ENCODE peak calls at places on chromosomes 4 and X, in seven cellular contexts. H, N, D, Q, P, S and I are unnamed samples.

GRCh38 chr4:123924536-123924935 is 527.9 kb downstream of the SPRY1 start:
- DNase-seq in H (peak), N (peak), D (no peak), Q (no peak), P (no peak), S (no peak), I (no peak)

GRCh38 chr4:147938481-147938880 is 206.6 kb downstream of the ARHGAP10 start:
- DNase-seq in H (peak), N (no peak), D (no peak), Q (no peak), P (no peak), S (no peak), I (no peak)

GRCh38 chr4:8459867-8460453 is 19.4 kb downstream of the TRMT44 start:
- DNase-seq in H (no peak), N (no peak), D (no peak), Q (no peak), P (peak), S (no peak), I (no peak)

GRCh38 chr4:26404597-26405323 is 83.9 kb downstream of the RBPJ start:
- DNase-seq in H (no peak), N (no peak), D (no peak), Q (no peak), P (no peak), S (no peak), I (no peak)

GRCh38 chr4:133151301-133151680 is 2.2 kb downstream of the PCDH10 start:
- DNase-seq in H (peak), N (no peak), D (no peak), Q (no peak), P (no peak), S (no peak), I (peak)

GRCh38 chr4:10237131-10237530 is 120.5 kb upstream of the WDR1 start:
- DNase-seq in H (no peak), N (no peak), D (no peak), Q (no peak), P (no peak), S (no peak), I (no peak)

GRCh38 chr4:174211611-174212044 is 71.8 kb downstream of the FBXO8 start:
- DNase-seq in H (no peak), N (no peak), D (no peak), Q (no peak), P (no peak), S (no peak), I (no peak)

GRCh38 chrX:1658083-1658463 is 43.2 kb downstream of the ASMT start:
- DNase-seq in H (no peak), N (no peak), D (no peak), Q (no peak), P (no peak), S (no peak), I (no peak)

GRCh38 chrX:130091976-130092522 is 18.2 kb downstream of the ELF4 start:
- DNase-seq in H (no peak), N (no peak), D (no peak), Q (peak), P (peak), S (no peak), I (no peak)

GRCh38 chr4:176052744-176053143 is 12.9 kb upstream of the WDR17 start:
- DNase-seq in H (no peak), N (no peak), D (no peak), Q (no peak), P (no peak), S (no peak), I (no peak)

GRCh38 chrX:100643212-100643611 is 787 bp upstream of the SRPX2 start:
- DNase-seq in H (no peak), N (no peak), D (no peak), Q (no peak), P (no peak), S (no peak), I (no peak)

GRCh38 chr4:184169225-184169867 is 48.3 kb downstream of the ENPP6 start:
- DNase-seq in H (no peak), N (no peak), D (no peak), Q (no peak), P (no peak), S (no peak), I (no peak)

GRCh38 chrX:154488336-154489075 is 1.9 kb downstream of the SLC10A3 start:
- DNase-seq in H (no peak), N (no peak), D (no peak), Q (no peak), P (no peak), S (no peak), I (no peak)

GRCh38 chr4:13137400-13137799 is 346.7 kb downstream of the RAB28 start:
- DNase-seq in H (no peak), N (no peak), D (no peak), Q (no peak), P (no peak), S (no peak), I (no peak)

GRCh38 chrX:11781734-11782370 is 23.8 kb downstream of the MSL3 start:
- DNase-seq in H (no peak), N (no peak), D (no peak), Q (no peak), P (no peak), S (no peak), I (no peak)

GRCh38 chrX:107449490-107450175 is at the start of gene FRMPD3:
- DNase-seq in H (no peak), N (no peak), D (no peak), Q (no peak), P (no peak), S (no peak), I (no peak)

GRCh38 chr4:26412381-26413372 is 77.6 kb downstream of the CCKAR start:
- DNase-seq in H (no peak), N (no peak), D (no peak), Q (peak), P (peak), S (no peak), I (no peak)

GRCh38 chr4:122826596-122827257 is at the start of gene FGF2:
- DNase-seq in H (peak), N (peak), D (peak), Q (peak), P (peak), S (no peak), I (peak)

GRCh38 chr4:55865228-55865806 is 11.9 kb downstream of the EXOC1 start:
- DNase-seq in H (peak), N (peak), D (no peak), Q (no peak), P (no peak), S (no peak), I (peak)

GRCh38 chrX:118199997-118200396 is 83.4 kb upstream of the KLHL13 start:
- DNase-seq in H (no peak), N (no peak), D (no peak), Q (no peak), P (no peak), S (no peak), I (no peak)

GRCh38 chrX:2751291-2751690 is 549 bp upstream of the XG start:
- DNase-seq in H (no peak), N (peak), D (no peak), Q (no peak), P (no peak), S (no peak), I (no peak)

GRCh38 chr4:139171878-139172691 is 4.9 kb downstream of the ELF2 start:
- DNase-seq in H (peak), N (peak), D (no peak), Q (no peak), P (no peak), S (no peak), I (peak)

GRCh38 chr4:25863906-25864418 is 1.2 kb upstream of the SEL1L3 start:
- DNase-seq in H (no peak), N (no peak), D (no peak), Q (no peak), P (peak), S (no peak), I (no peak)

GRCh38 chr4:40325406-40326019 is 9.6 kb upstream of the CHRNA9 start:
- DNase-seq in H (peak), N (peak), D (no peak), Q (no peak), P (peak), S (peak), I (peak)

GRCh38 chr4:152942346-152942745 is 6.2 kb downstream of the FHDC1 start:
- DNase-seq in H (no peak), N (no peak), D (no peak), Q (no peak), P (no peak), S (no peak), I (no peak)

GRCh38 chr4:38030023-38030422 is 69.8 kb downstream of the PTTG2 start:
- DNase-seq in H (no peak), N (peak), D (no peak), Q (no peak), P (no peak), S (no peak), I (peak)

GRCh38 chrX:920234-920799 is 289.7 kb downstream of the SHOX start:
- DNase-seq in H (peak), N (peak), D (no peak), Q (no peak), P (no peak), S (no peak), I (no peak)

GRCh38 chr4:123667496-123667895 is 270.9 kb downstream of the SPRY1 start:
- DNase-seq in H (no peak), N (peak), D (no peak), Q (no peak), P (no peak), S (no peak), I (peak)

GRCh38 chrX:30822719-30823118 is 66.3 kb downstream of the TAB3 start:
- DNase-seq in H (no peak), N (peak), D (no peak), Q (no peak), P (no peak), S (no peak), I (no peak)

GRCh38 chrX:96407501-96407900 is 277.1 kb upstream of the DIAPH2 start:
- DNase-seq in H (peak), N (peak), D (peak), Q (no peak), P (peak), S (no peak), I (peak)

GRCh38 chr4:4859010-4859798 is at the start of gene MSX1:
- DNase-seq in H (peak), N (peak), D (peak), Q (peak), P (peak), S (peak), I (peak)

GRCh38 chr4:169644802-169645201 is 24.4 kb downstream of the CLCN3 start:
- DNase-seq in H (no peak), N (no peak), D (no peak), Q (no peak), P (no peak), S (no peak), I (no peak)

GRCh38 chr4:90183254-90183653 is 56.1 kb downstream of the CCSER1 start:
- DNase-seq in H (no peak), N (no peak), D (no peak), Q (no peak), P (peak), S (no peak), I (no peak)

GRCh38 chrX:146186540-146186939 is 368.9 kb downstream of the SLITRK2 start:
- DNase-seq in H (no peak), N (no peak), D (no peak), Q (no peak), P (no peak), S (no peak), I (no peak)

GRCh38 chr4:168618577-168619265 is 121.9 kb downstream of the PALLD start:
- DNase-seq in H (peak), N (peak), D (no peak), Q (no peak), P (no peak), S (peak), I (peak)

GRCh38 chrX:19684265-19684664 is 169.0 kb upstream of the MAP3K15 start:
- DNase-seq in H (no peak), N (no peak), D (no peak), Q (no peak), P (no peak), S (no peak), I (no peak)

GRCh38 chrX:19689170-19689814 is 174.0 kb upstream of the MAP3K15 start:
- DNase-seq in H (no peak), N (no peak), D (no peak), Q (no peak), P (no peak), S (no peak), I (no peak)

GRCh38 chrX:19687395-19687794 is 172.1 kb upstream of the MAP3K15 start:
- DNase-seq in H (no peak), N (no peak), D (no peak), Q (no peak), P (no peak), S (no peak), I (no peak)

GRCh38 chrX:19686876-19687275 is 171.6 kb upstream of the MAP3K15 start:
- DNase-seq in H (no peak), N (peak), D (no peak), Q (no peak), P (no peak), S (no peak), I (no peak)

DNA sequence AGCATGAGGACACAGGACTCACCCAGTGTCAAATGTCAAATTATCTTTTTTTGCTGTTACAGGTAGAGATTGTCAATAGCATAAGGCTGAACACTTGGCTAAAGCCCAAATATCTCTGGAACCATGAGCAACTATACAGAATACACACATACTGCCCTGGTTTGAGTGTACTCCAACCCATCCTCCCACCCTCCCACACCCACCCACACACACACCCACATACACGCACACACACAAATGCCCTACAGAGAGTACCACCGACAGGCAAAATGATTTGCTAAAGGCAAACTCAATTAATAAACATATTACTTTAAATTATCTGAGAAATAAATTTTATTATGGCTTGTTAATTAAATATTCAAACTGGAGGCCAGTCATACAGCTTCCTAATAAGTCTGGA is 173.1 kb upstream of the MAP3K15 start:
- DNase-seq in H (no peak), N (no peak), D (no peak), Q (no peak), P (no peak), S (no peak), I (no peak)
- H3K4me3 ChIP-seq in H (no peak), N (no peak), D (no peak), Q (no peak), P (no peak), S (no peak), I (no peak)

GRCh38 chrX:21972721-21973120 is 32.2 kb downstream of the SMS start:
- DNase-seq in H (peak), N (peak), D (no peak), Q (no peak), P (no peak), S (no peak), I (peak)
- TF ChIP-seq CTCF in H (peak), N (peak), D (no peak), Q (no peak), P (no peak), S (peak), I (peak)

GRCh38 chr4:185213829-185214228 is 4.4 kb downstream of the SNX25 start:
- DNase-seq in H (no peak), N (no peak), D (no peak), Q (no peak), P (no peak), S (no peak), I (no peak)
- H3K4me3 ChIP-seq in H (no peak), N (no peak), D (no peak), Q (no peak), P (no peak), S (no peak), I (no peak)

GRCh38 chrX:70979136-70979762 is 48.4 kb upstream of the SLC7A3 start:
- DNase-seq in H (peak), N (peak), D (no peak), Q (no peak), P (peak), S (no peak), I (peak)
- TF ChIP-seq CTCF in H (peak), N (peak), D (no peak), Q (no peak), P (no peak), S (peak), I (peak)

GRCh38 chr4:76435689-76436176 is 704 bp downstream of the SHROOM3 start:
- DNase-seq in H (no peak), N (no peak), D (no peak), Q (no peak), P (no peak), S (no peak), I (no peak)
- H3K4me3 ChIP-seq in H (no peak), N (peak), D (no peak), Q (peak), P (no peak), S (no peak), I (peak)

DNA sequence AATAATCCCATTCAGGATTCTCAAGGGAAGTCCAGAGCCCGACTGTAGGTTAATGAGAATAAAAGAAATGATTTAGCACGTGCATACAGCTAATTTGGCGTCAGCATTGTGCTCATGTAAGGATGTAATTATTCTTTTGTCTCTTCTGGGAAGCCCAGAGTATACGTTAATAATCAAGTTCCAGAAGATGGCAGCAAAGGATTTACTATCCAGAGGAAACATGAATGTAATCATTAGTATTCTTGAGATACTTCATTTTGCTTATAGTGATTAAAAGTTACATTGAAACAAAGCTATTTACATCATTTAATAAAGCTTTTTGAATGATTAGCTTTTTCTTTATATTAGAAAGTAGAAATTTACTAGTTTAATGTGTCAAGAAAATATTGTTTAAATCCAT is 27.1 kb upstream of the MAP9 start:
- DNase-seq in H (peak), N (peak), D (no peak), Q (no peak), P (no peak), S (peak), I (peak)
- TF ChIP-seq CTCF in H (peak), N (peak), D (no peak), Q (peak), P (no peak), S (peak), I (peak)

GRCh38 chrX:150363561-150364346 is 637 bp downstream of the MAMLD1 start:
- DNase-seq in H (peak), N (peak), D (no peak), Q (peak), P (peak), S (no peak), I (peak)

GRCh38 chrX:150362599-150363481 is at the start of gene MAMLD1:
- DNase-seq in H (peak), N (peak), D (peak), Q (peak), P (peak), S (peak), I (peak)

GRCh38 chrX:150361777-150362351 is 1.3 kb upstream of the MAMLD1 start:
- DNase-seq in H (no peak), N (no peak), D (no peak), Q (peak), P (peak), S (no peak), I (peak)

GRCh38 chrX:150360331-150360730 is 2.8 kb upstream of the MAMLD1 start:
- DNase-seq in H (no peak), N (no peak), D (no peak), Q (no peak), P (no peak), S (no peak), I (no peak)

GRCh38 chrX:150361070-150361776 is 1.9 kb upstream of the MAMLD1 start:
- DNase-seq in H (peak), N (no peak), D (no peak), Q (peak), P (peak), S (no peak), I (peak)
- H3K4me3 ChIP-seq in H (peak), N (peak), D (no peak), Q (peak), P (no peak), S (no peak), I (peak)

GRCh38 chr4:159430896-159431295 is 328.0 kb downstream of the RAPGEF2 start:
- DNase-seq in H (no peak), N (no peak), D (no peak), Q (no peak), P (no peak), S (no peak), I (no peak)
- TF ChIP-seq CTCF in H (no peak), N (no peak), D (no peak), Q (no peak), P (no peak), S (no peak), I (no peak)

GRCh38 chrX:85993539-85994197 is 53.7 kb downstream of the CHM start:
- DNase-seq in H (peak), N (peak), D (no peak), Q (no peak), P (no peak), S (no peak), I (no peak)

GRCh38 chrX:85995641-85996040 is 51.7 kb downstream of the CHM start:
- DNase-seq in H (no peak), N (no peak), D (no peak), Q (no peak), P (no peak), S (no peak), I (no peak)

GRCh38 chrX:85994787-85995186 is 52.6 kb downstream of the CHM start:
- DNase-seq in H (peak), N (peak), D (no peak), Q (no peak), P (no peak), S (no peak), I (no peak)

GRCh38 chrX:85992811-85993229 is 54.5 kb downstream of the CHM start:
- DNase-seq in H (peak), N (peak), D (no peak), Q (no peak), P (no peak), S (peak), I (peak)

DNA sequence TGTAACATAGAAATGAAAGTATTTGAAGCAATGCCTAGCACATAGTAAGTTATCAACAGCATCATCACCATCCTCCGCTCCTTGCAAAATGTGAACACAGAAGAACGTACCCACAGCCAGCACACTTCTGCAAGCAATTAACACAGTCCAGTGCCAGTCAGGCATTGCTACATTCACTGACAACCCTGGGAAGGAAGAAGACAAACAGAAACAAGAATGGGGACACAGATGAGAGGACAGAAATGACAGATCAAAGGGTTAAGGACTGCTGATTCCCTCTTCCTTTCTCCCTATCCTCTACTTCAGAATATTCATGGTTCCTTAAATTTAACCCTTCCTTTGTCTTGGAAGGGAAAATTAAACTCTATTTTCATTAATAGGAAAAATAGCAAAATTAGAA is 53.1 kb downstream of the CHM start:
- DNase-seq in H (no peak), N (peak), D (no peak), Q (no peak), P (no peak), S (no peak), I (no peak)
- H3K4me3 ChIP-seq in H (no peak), N (no peak), D (no peak), Q (no peak), P (no peak), S (no peak), I (no peak)